ENCODE peak calls at places on chromosome 19, in four cellular contexts. X, D, C and G are unnamed samples.

GRCh38 chr19:42277821-42278809 is 9.1 kb downstream of the CIC start:
- DNase-seq in X (no peak), D (no peak), C (no peak), G (no peak)

GRCh38 chr19:35213678-35214632 is 14.6 kb downstream of the FAM187B start:
- DNase-seq in X (peak; percentile 75), D (peak; percentile 93), C (peak; percentile 57), G (peak; percentile 71)

GRCh38 chr19:48635263-48635965 is 1.8 kb downstream of the DBP start:
- DNase-seq in X (peak; percentile 42), D (peak; percentile 56), C (peak; percentile 74), G (peak; percentile 66)

GRCh38 chr19:47111081-47111589 is 2.4 kb downstream of the ZC3H4 start:
- DNase-seq in X (no peak), D (no peak), C (peak; percentile 26), G (peak; percentile 20)

GRCh38 chr19:48982280-48982679 is 10.8 kb downstream of the GYS1 start:
- DNase-seq in X (no peak), D (no peak), C (no peak), G (no peak)

GRCh38 chr19:18978616-18979015 is 37.6 kb upstream of the HOMER3 start:
- DNase-seq in X (no peak), D (no peak), C (no peak), G (no peak)

GRCh38 chr19:36528921-36529518 is 949 bp upstream of the ZNF260 start:
- DNase-seq in X (no peak), D (no peak), C (peak; percentile 4), G (peak; percentile 2)

GRCh38 chr19:3818479-3818878 is 32.3 kb upstream of the MATK start:
- DNase-seq in X (no peak), D (no peak), C (no peak), G (no peak)

GRCh38 chr19:51514866-51515481 is 13.4 kb upstream of the SIGLEC12 start:
- DNase-seq in X (no peak), D (peak; percentile 19), C (no peak), G (peak; percentile 7)

GRCh38 chr19:36418287-36419001 is at the start of gene ZFP82:
- DNase-seq in X (peak; percentile 37), D (peak; percentile 77), C (peak; percentile 67), G (peak; percentile 63)

GRCh38 chr19:8000298-8001038 is 5.0 kb downstream of the ELAVL1 start:
- DNase-seq in X (no peak), D (no peak), C (no peak), G (no peak)

GRCh38 chr19:8835446-8835845 is 3.3 kb downstream of the MBD3L1 start:
- DNase-seq in X (no peak), D (no peak), C (no peak), G (no peak)

GRCh38 chr19:8174706-8175105 is 25.3 kb upstream of the FBN3 start:
- DNase-seq in X (no peak), D (no peak), C (no peak), G (no peak)

GRCh38 chr19:49573451-49573850 is 6.9 kb downstream of the NOSIP start:
- DNase-seq in X (no peak), D (no peak), C (no peak), G (no peak)

GRCh38 chr19:41670755-41671154 is 17.3 kb downstream of the CEACAM7 start:
- DNase-seq in X (no peak), D (no peak), C (no peak), G (no peak)

GRCh38 chr19:46018729-46019251 is 4.1 kb downstream of the PGLYRP1 start:
- DNase-seq in X (no peak), D (no peak), C (no peak), G (no peak)

GRCh38 chr19:8611890-8612806 is 1.6 kb upstream of the ADAMTS10 start:
- DNase-seq in X (no peak), D (no peak), C (no peak), G (no peak)

GRCh38 chr19:21638776-21639175 is 128.6 kb downstream of the ZNF100 start:
- DNase-seq in X (no peak), D (no peak), C (no peak), G (no peak)